ENCODE peak calls at places on chromosomes 12 and 14, in ten cellular contexts. J is A549; G is body of pancreas; C is CD4-positive, CD25-positive, alpha-beta regulatory T cell; L is mucosa of descending colon; Y is suprapubic skin; R is lower leg skin; Z is CD8-positive, alpha-beta T cell; O is foreskin fibroblast; N is mesenchymal stem cell. V is an unnamed sample.
A peak's percentile ranks its signal among the peaks of the same experiment; 100 is the strongest.

GRCh38 chr12:607541-608001 is 55.7 kb downstream of the NINJ2 start:
- DNase-seq in J (no peak), L (no peak), Y (no peak), G (no peak), C (peak; percentile 62), O (no peak), N (no peak), R (no peak), Z (no peak), V (peak; percentile 81)

GRCh38 chr14:30874120-30874998 is at the start of gene COCH:
- DNase-seq in L (peak; percentile 51), N (no peak), R (peak; percentile 81), J (peak; percentile 74), G (peak; percentile 49), C (peak; percentile 42), Z (peak; percentile 57), O (peak; percentile 30), Y (no peak), V (peak; percentile 64)

GRCh38 chr12:21337453-21337852 is 2.7 kb upstream of the SLCO1A2 start:
- DNase-seq in J (no peak), L (no peak), Y (no peak), N (no peak), C (no peak), Z (no peak), G (no peak), R (no peak), O (no peak), V (no peak)

GRCh38 chr12:113231275-113232231 is 10.3 kb downstream of the TPCN1 start:
- DNase-seq in Y (peak; percentile 7), N (peak; percentile 59), G (peak; percentile 51), J (no peak), R (no peak), O (no peak), C (no peak), L (peak; percentile 11), Z (no peak), V (no peak)

GRCh38 chr14:59484611-59485174 is 376 bp downstream of the JKAMP start:
- DNase-seq in O (no peak), R (no peak), Z (no peak), N (no peak), G (no peak), L (no peak), Y (no peak), C (no peak), J (no peak), V (no peak)

GRCh38 chr12:49868449-49868848 is 25.5 kb upstream of the BCDIN3D start:
- DNase-seq in G (no peak), Y (no peak), R (peak; percentile 83), L (no peak), J (no peak), Z (peak; percentile 38), C (no peak), O (no peak), N (no peak), V (peak; percentile 69)

GRCh38 chr12:100401660-100402059 is 44.8 kb downstream of the SLC17A8 start:
- DNase-seq in C (no peak), R (no peak), N (peak; percentile 8), Y (no peak), G (no peak), Z (no peak), L (no peak), O (peak; percentile 29), J (peak; percentile 39), V (no peak)

GRCh38 chr12:67630373-67631088 is 18.0 kb upstream of the DYRK2 start:
- DNase-seq in C (peak; percentile 96), R (peak; percentile 86), Y (no peak), O (no peak), Z (peak; percentile 89), L (peak; percentile 59), J (no peak), G (peak; percentile 51), N (peak; percentile 33), V (peak; percentile 20)

GRCh38 chr12:26122681-26123481 is 2.0 kb downstream of the BHLHE41 start:
- DNase-seq in G (peak; percentile 70), R (peak; percentile 93), N (peak; percentile 72), O (peak; percentile 91), C (peak; percentile 25), J (peak; percentile 33), Y (peak; percentile 85), Z (no peak), L (peak; percentile 76), V (peak; percentile 79)

GRCh38 chr12:16016748-16017147 is 105.6 kb downstream of the DERA start:
- DNase-seq in L (no peak), O (no peak), R (no peak), Y (no peak), C (no peak), G (no peak), J (no peak), N (no peak), Z (no peak), V (no peak)

GRCh38 chr12:108110844-108111243 is 18.2 kb upstream of the WSCD2 start:
- DNase-seq in N (no peak), L (no peak), Y (no peak), C (no peak), J (no peak), R (no peak), G (no peak), Z (no peak), O (no peak), V (no peak)

GRCh38 chr12:57191410-57191809 is 25.2 kb upstream of the NXPH4 start:
- DNase-seq in C (no peak), J (no peak), N (no peak), Z (no peak), O (no peak), L (no peak), R (no peak), G (no peak), Y (no peak), V (no peak)

GRCh38 chr12:116336542-116337065 is 59.1 kb upstream of the MED13L start:
- DNase-seq in C (peak; percentile 13), G (peak; percentile 38), O (no peak), N (peak; percentile 35), J (no peak), Y (no peak), R (no peak), L (no peak), Z (no peak), V (no peak)

GRCh38 chr12:113347-113746 is 46.8 kb downstream of the IQSEC3 start:
- DNase-seq in C (no peak), L (no peak), R (no peak), O (no peak), Y (no peak), J (no peak), N (no peak), Z (no peak), G (no peak), V (no peak)

GRCh38 chr14:36214476-36215216 is 38.1 kb upstream of the PTCSC3 start:
- DNase-seq in O (no peak), C (no peak), L (no peak), N (no peak), Z (no peak), J (no peak), R (no peak), Y (no peak), G (no peak), V (no peak)

GRCh38 chr14:94977016-94977415 is 180.3 kb downstream of the DICER1 start:
- DNase-seq in C (no peak), Z (no peak), Y (no peak), G (no peak), R (no peak), O (no peak), L (no peak), J (no peak), N (no peak), V (no peak)
- H3K4me3 ChIP-seq in C (no peak overlapping the region), Z (no peak overlapping the region), Y (no peak overlapping the region), G (no peak overlapping the region), R (no peak overlapping the region), O (no peak overlapping the region), L (no peak overlapping the region), J (no peak overlapping the region), N (no peak overlapping the region), V (no peak overlapping the region)

GRCh38 chr12:54377797-54378515 is 6.6 kb downstream of the ZNF385A start:
- DNase-seq in R (peak; percentile 82), Y (no peak), J (no peak), Z (no peak), O (no peak), L (no peak), C (no peak), G (no peak), N (no peak), V (no peak)
- H3K4me3 ChIP-seq in R (no peak overlapping the region), Y (peak overlapping the region; percentile 45), J (peak overlapping the region; percentile 61), Z (no peak overlapping the region), O (peak overlapping the region; percentile 67), L (no peak overlapping the region), C (no peak overlapping the region), G (no peak overlapping the region), N (peak overlapping the region; percentile 73), V (no peak overlapping the region)

DNA sequence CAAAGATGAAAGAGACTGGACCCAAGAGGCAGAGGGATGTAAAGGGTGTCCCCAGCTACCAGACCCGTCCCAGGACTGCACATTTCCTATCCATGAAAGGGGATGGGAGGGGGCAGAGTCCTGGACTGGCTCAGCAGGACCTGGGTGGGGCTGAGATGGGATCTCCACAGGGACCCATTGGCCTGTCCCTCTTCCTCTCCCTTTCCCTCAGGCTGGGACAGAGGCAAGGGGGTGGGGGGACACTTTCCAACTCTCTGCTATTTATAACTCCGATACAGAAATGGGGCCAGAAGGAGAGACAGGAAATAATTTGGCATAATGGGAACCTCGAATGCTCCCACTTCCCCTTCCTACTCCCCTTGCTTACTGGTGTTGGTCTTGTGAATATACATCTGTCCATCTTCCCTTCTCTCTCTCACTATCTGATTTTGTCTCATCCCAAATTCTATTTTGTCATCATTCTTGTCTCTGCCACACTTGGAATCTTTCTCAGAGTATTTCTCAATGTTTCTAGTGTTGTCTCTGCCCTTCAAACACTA is 1.1 kb upstream of the ITGA7 start:
- DNase-seq in Z (no peak), L (no peak), J (no peak), R (no peak), G (no peak), C (no peak), Y (no peak), N (no peak), O (no peak), V (peak; percentile 60)
- H3K4me3 ChIP-seq in Z (peak overlapping the region; percentile 40), L (no peak overlapping the region), J (peak overlapping the region; percentile 86), R (no peak overlapping the region), G (no peak overlapping the region), C (peak overlapping the region; percentile 69), Y (peak overlapping the region; percentile 63), N (peak overlapping the region; percentile 83), O (peak overlapping the region; percentile 66), V (peak overlapping the region; percentile 81)

GRCh38 chr14:104174051-104174450 is 35.7 kb downstream of the KIF26A start:
- DNase-seq in O (no peak), C (no peak), Z (no peak), G (no peak), J (no peak), R (no peak), N (no peak), L (no peak), Y (no peak), V (no peak)

GRCh38 chr14:104172349-104172748 is 34.0 kb downstream of the KIF26A start:
- DNase-seq in Z (no peak), N (no peak), R (no peak), Y (no peak), L (no peak), G (no peak), J (no peak), O (no peak), C (no peak), V (no peak)

GRCh38 chr14:104172880-104173279 is 34.5 kb downstream of the KIF26A start:
- DNase-seq in Y (no peak), Z (no peak), C (no peak), O (no peak), N (no peak), L (no peak), R (no peak), J (no peak), G (no peak), V (no peak)

GRCh38 chr14:104171029-104171697 is 32.8 kb downstream of the KIF26A start:
- DNase-seq in O (no peak), R (no peak), L (no peak), J (no peak), Y (no peak), G (peak; percentile 67), Z (no peak), C (no peak), N (no peak), V (no peak)

GRCh38 chr14:104171948-104172347 is 33.6 kb downstream of the KIF26A start:
- DNase-seq in Z (no peak), Y (no peak), J (no peak), R (no peak), G (peak; percentile 44), N (no peak), C (no peak), O (no peak), L (no peak), V (peak; percentile 52)
- H3K4me3 ChIP-seq in Z (no peak overlapping the region), Y (peak overlapping the region; percentile 30), J (no peak overlapping the region), R (no peak overlapping the region), G (no peak overlapping the region), N (no peak overlapping the region), C (no peak overlapping the region), O (no peak overlapping the region), L (no peak overlapping the region), V (no peak overlapping the region)